ENCODE peak calls at places on chromosomes 5 and 9, in four cellular contexts. C, N, G and J are unnamed samples.

GRCh38 chr9:132157347-132158116 is 4.3 kb upstream of the NTNG2 start:
- DNase-seq in C (no peak), N (no peak), G (no peak), J (no peak)

GRCh38 chr5:155274484-155274883 is 260.9 kb downstream of the KIF4B start:
- DNase-seq in C (no peak), N (no peak), G (no peak), J (no peak)

GRCh38 chr5:127358274-127358673 is 67.7 kb downstream of the MEGF10 start:
- DNase-seq in C (no peak), N (no peak), G (no peak), J (no peak)

GRCh38 chr5:78601622-78602314 is 46.8 kb downstream of the LHFPL2 start:
- DNase-seq in C (no peak), N (no peak), G (peak), J (no peak)

GRCh38 chr5:110105692-110106091 is 416.0 kb downstream of the MAN2A1 start:
- DNase-seq in C (no peak), N (no peak), G (no peak), J (no peak)

GRCh38 chr5:39518516-39518915 is 93.7 kb upstream of the DAB2 start:
- DNase-seq in C (no peak), N (no peak), G (peak), J (no peak)

GRCh38 chr5:134506054-134507039 is 19.1 kb upstream of the JADE2 start:
- DNase-seq in C (no peak), N (no peak), G (peak), J (peak)

GRCh38 chr5:10760033-10760975 is 730 bp downstream of the DAP start:
- DNase-seq in C (peak), N (peak), G (peak), J (no peak)

GRCh38 chr5:41598011-41598410 is 87.6 kb upstream of the PLCXD3 start:
- DNase-seq in C (no peak), N (no peak), G (no peak), J (no peak)

GRCh38 chr5:135004376-135004775 is 29.7 kb downstream of the PITX1 start:
- DNase-seq in C (no peak), N (no peak), G (no peak), J (no peak)

GRCh38 chr5:157912621-157913325 is 53.8 kb upstream of the CLINT1 start:
- DNase-seq in C (peak), N (peak), G (no peak), J (no peak)

GRCh38 chr5:169702726-169703481 is 65.8 kb downstream of the DOCK2 start:
- DNase-seq in C (peak), N (peak), G (no peak), J (no peak)

GRCh38 chr5:142032747-142033631 is 20.2 kb upstream of the GNPDA1 start:
- DNase-seq in C (no peak), N (no peak), G (no peak), J (no peak)

GRCh38 chr5:88256872-88257271 is 11.8 kb downstream of the TMEM161B start:
- DNase-seq in C (no peak), N (no peak), G (no peak), J (no peak)

GRCh38 chr5:108702546-108702945 is 45.2 kb upstream of the FER start:
- DNase-seq in C (no peak), N (no peak), G (no peak), J (no peak)

GRCh38 chr9:80093695-80094094 is 521.9 kb downstream of the TLE4 start:
- DNase-seq in C (no peak), N (no peak), G (no peak), J (no peak)
- TF ChIP-seq CTCF in C (no peak), N (no peak), G (no peak), J (no peak)

GRCh38 chr9:127540664-127541041 is 71.4 kb upstream of the STXBP1 start:
- DNase-seq in C (no peak), N (no peak), G (no peak), J (no peak)
- TF ChIP-seq CTCF in C (peak), N (no peak), G (no peak), J (no peak)

GRCh38 chr9:121538221-121538620 is 38.6 kb upstream of the GGTA1 start:
- DNase-seq in C (no peak), N (no peak), G (peak), J (no peak)
- TF ChIP-seq CTCF in C (peak), N (no peak), G (peak), J (no peak)

GRCh38 chr5:168291961-168292782 is 727 bp downstream of the WWC1 start:
- DNase-seq in C (no peak), N (peak), G (no peak), J (peak)
- TF ChIP-seq CTCF in C (no peak), N (peak), G (no peak), J (peak)

DNA sequence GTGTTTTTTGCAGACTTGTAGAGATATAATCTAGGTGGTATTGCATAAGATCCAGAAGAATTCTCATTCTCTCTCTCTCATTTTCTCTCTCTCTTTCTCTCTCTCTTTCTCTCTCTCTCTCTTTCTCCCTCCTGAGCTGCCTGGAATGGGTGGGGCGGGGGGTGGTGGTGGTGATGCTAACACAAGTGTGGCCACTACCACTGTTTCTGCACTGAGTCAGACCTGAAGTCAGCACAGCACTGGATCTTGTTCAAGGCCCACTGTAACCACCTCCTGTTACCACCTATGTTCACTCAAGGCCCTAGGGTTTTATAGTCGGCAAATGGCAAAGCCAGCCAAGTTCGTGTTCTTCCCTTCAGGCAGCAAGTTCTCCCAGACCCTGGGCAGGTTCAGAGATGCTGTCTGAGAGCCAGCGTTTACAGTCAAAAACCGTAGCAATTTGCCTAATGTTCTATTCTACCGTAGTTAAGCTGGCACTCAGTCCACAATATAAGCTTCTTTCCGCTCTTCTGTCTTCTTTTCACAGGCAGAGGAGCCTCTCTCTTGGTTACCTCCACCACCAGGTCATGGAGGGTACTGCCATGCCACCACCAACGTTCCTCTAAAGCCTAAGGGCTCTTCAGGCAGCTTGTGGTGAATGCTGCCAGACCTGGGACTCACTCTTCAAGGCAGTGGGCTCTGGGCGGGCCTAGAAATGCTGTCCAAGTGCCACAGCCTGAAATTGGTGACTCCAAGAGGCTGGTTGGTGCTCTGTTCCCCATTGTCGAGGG is 235.7 kb upstream of the PRR16 start:
- DNase-seq in C (no peak), N (no peak), G (peak), J (no peak)
- TF ChIP-seq CTCF in C (no peak), N (peak), G (no peak), J (peak)

DNA sequence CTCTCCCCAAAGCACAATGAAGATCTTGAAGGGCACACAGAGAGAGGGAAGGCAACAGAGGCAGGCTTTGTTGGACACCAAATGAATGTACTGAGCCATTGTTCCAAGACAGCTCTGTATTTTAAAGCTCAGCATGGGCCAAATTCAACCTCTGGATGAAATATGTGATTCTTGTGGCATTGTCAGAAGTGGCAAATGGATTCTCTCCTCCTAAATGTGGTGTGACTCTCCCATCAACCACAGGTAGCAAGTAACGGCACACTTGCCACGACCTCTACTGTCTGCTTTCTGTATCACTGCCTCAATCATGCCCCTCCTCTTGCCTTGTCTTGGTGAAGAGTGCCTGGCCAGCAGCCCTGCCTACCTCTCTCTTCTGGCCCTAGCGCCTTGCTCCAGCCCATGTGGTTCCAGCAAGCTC is 6.1 kb upstream of the MOB3B start:
- DNase-seq in C (peak), N (no peak), G (peak), J (no peak)
- TF ChIP-seq CTCF in C (peak), N (peak), G (no peak), J (no peak)

DNA sequence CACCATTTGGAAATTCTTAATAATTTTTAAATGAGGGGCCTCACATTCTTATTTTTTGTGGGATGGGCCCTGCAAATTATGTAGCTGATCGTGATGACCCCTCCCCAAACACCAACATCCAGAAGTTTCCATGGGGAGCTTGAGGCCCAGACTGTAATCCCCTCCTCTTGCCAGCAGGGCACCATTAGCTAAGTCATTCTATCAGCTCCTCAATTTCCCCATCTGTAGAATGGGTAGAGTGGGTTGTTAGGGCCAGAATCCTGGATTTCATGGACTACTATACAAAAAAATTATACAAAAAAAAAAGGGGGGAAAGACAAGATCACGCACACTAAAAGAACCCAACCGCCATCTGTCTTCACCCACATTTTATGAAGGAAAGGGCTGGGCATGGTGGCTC is 38.4 kb downstream of the SHB start:
- DNase-seq in C (no peak), N (no peak), G (no peak), J (no peak)
- TF ChIP-seq CTCF in C (no peak), N (peak), G (no peak), J (peak)